ENCODE peak calls at places on chromosomes 12 and 14, in nine cellular contexts. One of them, this sample, is unnamed.
A peak's percentile ranks its signal among the peaks of the same experiment; 100 is the strongest.

GRCh38 chr12:65891987-65892481 is 67.8 kb downstream of the HMGA2 start:
- DNase-seq in heart right ventricle: peak; percentile 82
- DNase-seq in HCT116: peak; percentile 80
- DNase-seq in tibial nerve: peak; percentile 47
- DNase-seq in right lobe of liver: peak; percentile 23
- DNase-seq in PC-9: peak; percentile 40
- DNase-seq in prostate gland: peak; percentile 88
- DNase-seq in A549: peak; percentile 64
- DNase-seq in transverse colon: peak; percentile 55
- DNase-seq in this sample: peak; percentile 87

GRCh38 chr14:24070285-24071143 is 848 bp upstream of the CPNE6 start:
- DNase-seq in heart right ventricle: no peak
- DNase-seq in HCT116: no peak
- DNase-seq in tibial nerve: no peak
- DNase-seq in right lobe of liver: no peak
- DNase-seq in PC-9: no peak
- DNase-seq in prostate gland: no peak
- DNase-seq in A549: no peak
- DNase-seq in transverse colon: no peak
- DNase-seq in this sample: no peak

GRCh38 chr14:63375772-63376171 is 57.0 kb upstream of the GPHB5 start:
- DNase-seq in heart right ventricle: no peak
- DNase-seq in HCT116: no peak
- DNase-seq in tibial nerve: no peak
- DNase-seq in right lobe of liver: no peak
- DNase-seq in PC-9: no peak
- DNase-seq in prostate gland: no peak
- DNase-seq in A549: no peak
- DNase-seq in transverse colon: no peak
- DNase-seq in this sample: no peak

GRCh38 chr12:53795927-53796326 is 44.1 kb upstream of the CISTR start:
- DNase-seq in heart right ventricle: no peak
- DNase-seq in HCT116: no peak
- DNase-seq in tibial nerve: no peak
- DNase-seq in right lobe of liver: no peak
- DNase-seq in PC-9: no peak
- DNase-seq in prostate gland: no peak
- DNase-seq in A549: no peak
- DNase-seq in transverse colon: no peak
- DNase-seq in this sample: no peak

GRCh38 chr14:56874375-56874774 is 64.1 kb upstream of the OTX2 start:
- DNase-seq in heart right ventricle: no peak
- DNase-seq in HCT116: peak; percentile 26
- DNase-seq in tibial nerve: no peak
- DNase-seq in right lobe of liver: peak; percentile 28
- DNase-seq in PC-9: peak; percentile 7
- DNase-seq in prostate gland: peak; percentile 4
- DNase-seq in A549: peak; percentile 7
- DNase-seq in transverse colon: peak; percentile 60
- DNase-seq in this sample: no peak

GRCh38 chr14:31962920-31963319 is 114.2 kb upstream of the ARHGAP5 start:
- DNase-seq in heart right ventricle: no peak
- DNase-seq in HCT116: no peak
- DNase-seq in tibial nerve: no peak
- DNase-seq in right lobe of liver: no peak
- DNase-seq in PC-9: no peak
- DNase-seq in prostate gland: no peak
- DNase-seq in A549: no peak
- DNase-seq in transverse colon: no peak
- DNase-seq in this sample: no peak

GRCh38 chr14:24880689-24881088 is 169.3 kb downstream of the STXBP6 start:
- DNase-seq in heart right ventricle: no peak
- DNase-seq in HCT116: no peak
- DNase-seq in tibial nerve: no peak
- DNase-seq in right lobe of liver: no peak
- DNase-seq in PC-9: no peak
- DNase-seq in prostate gland: no peak
- DNase-seq in A549: no peak
- DNase-seq in transverse colon: no peak
- DNase-seq in this sample: no peak

GRCh38 chr12:54039417-54040147 is 6.7 kb downstream of the HOXC5 start:
- DNase-seq in heart right ventricle: no peak
- DNase-seq in HCT116: no peak
- DNase-seq in tibial nerve: no peak
- DNase-seq in right lobe of liver: no peak
- DNase-seq in PC-9: no peak
- DNase-seq in prostate gland: no peak
- DNase-seq in A549: no peak
- DNase-seq in transverse colon: no peak
- DNase-seq in this sample: no peak

GRCh38 chr14:37036669-37037341 is 135.6 kb downstream of the SLC25A21 start:
- DNase-seq in heart right ventricle: no peak
- DNase-seq in HCT116: no peak
- DNase-seq in tibial nerve: no peak
- DNase-seq in right lobe of liver: no peak
- DNase-seq in PC-9: no peak
- DNase-seq in prostate gland: no peak
- DNase-seq in A549: no peak
- DNase-seq in transverse colon: no peak
- DNase-seq in this sample: no peak

GRCh38 chr14:37032863-37033262 is 139.5 kb downstream of the SLC25A21 start:
- DNase-seq in heart right ventricle: no peak
- DNase-seq in HCT116: no peak
- DNase-seq in tibial nerve: no peak
- DNase-seq in right lobe of liver: no peak
- DNase-seq in PC-9: no peak
- DNase-seq in prostate gland: no peak
- DNase-seq in A549: no peak
- DNase-seq in transverse colon: no peak
- DNase-seq in this sample: no peak

GRCh38 chr14:37034410-37035285 is 137.8 kb downstream of the SLC25A21 start:
- DNase-seq in heart right ventricle: no peak
- DNase-seq in HCT116: no peak
- DNase-seq in tibial nerve: no peak
- DNase-seq in right lobe of liver: no peak
- DNase-seq in PC-9: no peak
- DNase-seq in prostate gland: no peak
- DNase-seq in A549: no peak
- DNase-seq in transverse colon: no peak
- DNase-seq in this sample: no peak

GRCh38 chr14:37037636-37038387 is 134.6 kb downstream of the SLC25A21 start:
- DNase-seq in heart right ventricle: no peak
- DNase-seq in HCT116: no peak
- DNase-seq in tibial nerve: no peak
- DNase-seq in right lobe of liver: no peak
- DNase-seq in PC-9: no peak
- DNase-seq in prostate gland: no peak
- DNase-seq in A549: no peak
- DNase-seq in transverse colon: no peak
- DNase-seq in this sample: no peak

DNA sequence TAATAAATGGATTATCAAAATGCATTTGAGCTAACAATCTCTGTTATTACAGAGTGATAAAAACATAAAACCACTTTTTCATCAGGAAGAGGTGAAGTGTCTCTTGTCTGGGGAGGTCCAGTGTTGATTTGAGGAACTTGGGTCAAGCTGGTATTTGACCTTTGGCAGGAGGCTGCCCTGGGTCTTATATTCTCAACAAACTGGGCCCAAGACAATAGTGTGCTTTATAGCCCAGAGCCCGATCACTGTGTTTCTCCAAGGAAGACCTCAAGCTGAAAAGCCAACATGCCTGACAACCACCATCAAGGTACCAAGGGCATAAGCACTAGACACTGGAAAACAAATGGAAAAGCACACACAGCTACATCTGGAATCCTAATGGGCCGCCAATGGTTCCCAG is 137.0 kb downstream of the SLC25A21 start:
- DNase-seq in heart right ventricle: no peak
- DNase-seq in HCT116: no peak
- DNase-seq in tibial nerve: no peak
- DNase-seq in right lobe of liver: no peak
- DNase-seq in PC-9: no peak
- DNase-seq in prostate gland: no peak
- DNase-seq in A549: no peak
- DNase-seq in transverse colon: no peak
- DNase-seq in this sample: no peak
- H3K27ac ChIP-seq in heart right ventricle: no peak overlapping the region
- H3K27ac ChIP-seq in HCT116: no peak overlapping the region
- H3K27ac ChIP-seq in tibial nerve: peak overlapping the region; percentile 60
- H3K27ac ChIP-seq in right lobe of liver: no peak overlapping the region
- H3K27ac ChIP-seq in PC-9: no peak overlapping the region
- H3K27ac ChIP-seq in prostate gland: no peak overlapping the region
- H3K27ac ChIP-seq in A549: no peak overlapping the region
- H3K27ac ChIP-seq in transverse colon: no peak overlapping the region
- H3K27ac ChIP-seq in this sample: peak overlapping the region; percentile 66

DNA sequence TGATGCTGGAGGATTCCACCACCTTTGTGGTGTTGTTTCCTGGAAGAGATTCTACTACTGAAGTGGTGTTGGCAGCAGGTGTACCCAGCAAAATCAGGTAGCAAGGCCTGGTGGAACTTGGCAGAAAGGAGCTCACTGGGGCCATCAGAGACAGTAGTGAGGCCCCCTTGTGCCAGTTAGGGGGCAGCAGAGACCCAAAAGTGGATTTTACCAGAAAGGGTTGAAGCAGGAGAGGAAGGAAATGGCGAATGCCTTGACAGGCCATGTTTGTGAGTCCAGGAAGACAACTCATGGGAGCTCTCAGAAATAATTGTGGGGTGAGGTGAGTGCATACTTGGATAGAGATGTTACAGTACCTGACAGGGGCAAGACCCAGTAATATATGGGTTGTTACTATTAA is 137.7 kb upstream of the FGD4 start:
- DNase-seq in heart right ventricle: no peak
- DNase-seq in HCT116: no peak
- DNase-seq in tibial nerve: no peak
- DNase-seq in right lobe of liver: no peak
- DNase-seq in PC-9: no peak
- DNase-seq in prostate gland: no peak
- DNase-seq in A549: no peak
- DNase-seq in transverse colon: no peak
- DNase-seq in this sample: no peak
- TF ChIP-seq CTCF in heart right ventricle: no peak
- TF ChIP-seq CTCF in HCT116: peak; percentile 29
- TF ChIP-seq CTCF in tibial nerve: no peak
- TF ChIP-seq CTCF in right lobe of liver: no peak
- TF ChIP-seq CTCF in PC-9: peak; percentile 39
- TF ChIP-seq CTCF in prostate gland: no peak
- TF ChIP-seq CTCF in A549: peak; percentile 16
- TF ChIP-seq CTCF in transverse colon: no peak
- TF ChIP-seq CTCF in this sample: no peak

GRCh38 chr12:13940466-13940865 is 40.9 kb downstream of the GRIN2B start:
- DNase-seq in heart right ventricle: no peak
- DNase-seq in HCT116: no peak
- DNase-seq in tibial nerve: no peak
- DNase-seq in right lobe of liver: no peak
- DNase-seq in PC-9: no peak
- DNase-seq in prostate gland: no peak
- DNase-seq in A549: no peak
- DNase-seq in transverse colon: no peak
- DNase-seq in this sample: no peak

GRCh38 chr12:13942826-13943225 is 38.6 kb downstream of the GRIN2B start:
- DNase-seq in heart right ventricle: no peak
- DNase-seq in HCT116: no peak
- DNase-seq in tibial nerve: no peak
- DNase-seq in right lobe of liver: no peak
- DNase-seq in PC-9: no peak
- DNase-seq in prostate gland: no peak
- DNase-seq in A549: no peak
- DNase-seq in transverse colon: no peak
- DNase-seq in this sample: no peak

GRCh38 chr12:13937735-13938134 is 43.7 kb downstream of the GRIN2B start:
- DNase-seq in heart right ventricle: no peak
- DNase-seq in HCT116: no peak
- DNase-seq in tibial nerve: no peak
- DNase-seq in right lobe of liver: no peak
- DNase-seq in PC-9: no peak
- DNase-seq in prostate gland: no peak
- DNase-seq in A549: no peak
- DNase-seq in transverse colon: no peak
- DNase-seq in this sample: no peak

GRCh38 chr12:13945236-13945635 is 36.2 kb downstream of the GRIN2B start:
- DNase-seq in heart right ventricle: no peak
- DNase-seq in HCT116: no peak
- DNase-seq in tibial nerve: no peak
- DNase-seq in right lobe of liver: no peak
- DNase-seq in PC-9: no peak
- DNase-seq in prostate gland: no peak
- DNase-seq in A549: no peak
- DNase-seq in transverse colon: no peak
- DNase-seq in this sample: no peak

DNA sequence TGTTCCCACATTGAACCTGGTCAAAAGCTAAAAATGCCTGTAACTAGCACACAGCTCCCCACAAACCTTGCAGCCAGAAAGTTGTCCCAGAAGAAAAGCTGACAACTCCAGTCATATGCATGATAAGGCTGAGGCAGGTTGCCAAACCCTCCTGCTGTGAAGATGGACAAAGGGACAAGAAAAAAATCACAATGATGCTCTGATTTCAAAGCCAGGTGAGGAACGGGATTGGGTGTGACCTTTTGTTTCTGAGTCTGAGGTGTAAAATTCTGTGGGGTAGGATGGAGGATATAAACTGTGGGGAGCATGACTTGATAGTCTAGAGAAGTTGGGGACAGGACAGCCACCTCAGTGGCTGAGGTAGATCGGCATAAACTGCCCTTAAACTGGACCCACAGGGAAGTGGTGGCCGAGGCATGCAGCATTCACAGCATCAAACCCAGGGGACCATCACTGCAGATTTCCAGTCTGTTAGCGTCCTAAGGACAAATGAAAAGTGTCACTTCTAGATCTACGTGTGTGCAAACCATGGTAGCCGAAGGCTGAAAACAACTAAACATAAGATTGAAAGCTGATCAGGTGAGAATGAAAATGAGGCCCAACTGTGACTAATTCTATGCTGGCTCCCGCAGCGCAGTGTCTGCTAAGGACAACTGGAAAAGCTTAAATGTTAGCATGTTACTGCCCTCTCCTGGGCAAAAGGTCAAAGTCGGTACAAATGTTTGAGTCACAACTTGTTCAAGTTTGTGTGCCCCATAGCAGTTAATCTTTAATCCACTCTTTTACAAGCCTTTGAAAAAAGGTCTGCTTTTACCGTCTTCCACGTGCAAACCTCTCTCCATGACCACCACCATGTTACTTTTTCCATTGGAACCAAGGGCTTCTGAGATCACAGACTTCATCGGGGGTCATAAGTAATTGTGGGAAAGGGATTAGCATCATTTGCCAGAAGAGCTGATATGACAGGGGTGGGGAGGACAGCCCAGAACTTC is 39.8 kb downstream of the GRIN2B start:
- DNase-seq in heart right ventricle: peak; percentile 19
- DNase-seq in HCT116: peak; percentile 77
- DNase-seq in tibial nerve: no peak
- DNase-seq in right lobe of liver: peak; percentile 58
- DNase-seq in PC-9: peak; percentile 53
- DNase-seq in prostate gland: no peak
- DNase-seq in A549: peak; percentile 87
- DNase-seq in transverse colon: peak; percentile 78
- DNase-seq in this sample: no peak
- H3K4me3 ChIP-seq in heart right ventricle: no peak overlapping the region
- H3K4me3 ChIP-seq in HCT116: no peak overlapping the region
- H3K4me3 ChIP-seq in tibial nerve: no peak overlapping the region
- H3K4me3 ChIP-seq in right lobe of liver: no peak overlapping the region
- H3K4me3 ChIP-seq in PC-9: no peak overlapping the region
- H3K4me3 ChIP-seq in prostate gland: no peak overlapping the region
- H3K4me3 ChIP-seq in A549: no peak overlapping the region
- H3K4me3 ChIP-seq in transverse colon: no peak overlapping the region
- H3K4me3 ChIP-seq in this sample: no peak overlapping the region

DNA sequence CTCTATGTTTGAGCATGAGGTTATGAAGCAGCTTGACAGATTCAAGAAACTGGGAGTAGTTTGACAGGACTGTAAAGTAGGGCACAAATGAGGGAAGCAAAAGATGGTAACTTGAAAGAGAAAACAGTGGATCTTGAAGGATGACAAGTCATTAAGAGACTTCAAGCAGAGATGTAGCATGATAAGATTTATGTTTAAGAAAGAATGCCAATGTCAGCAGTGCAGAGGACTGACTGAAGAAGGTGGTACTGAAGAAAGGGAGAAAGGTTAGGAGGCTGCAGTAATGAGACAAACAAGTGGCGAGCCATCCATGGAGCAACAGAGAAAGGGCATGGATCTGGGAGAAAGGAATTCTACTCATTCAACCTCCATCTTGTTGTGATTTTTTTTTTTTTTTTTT is 120.2 kb upstream of the RAP1B start:
- DNase-seq in heart right ventricle: no peak
- DNase-seq in HCT116: no peak
- DNase-seq in tibial nerve: no peak
- DNase-seq in right lobe of liver: no peak
- DNase-seq in PC-9: no peak
- DNase-seq in prostate gland: no peak
- DNase-seq in A549: no peak
- DNase-seq in transverse colon: no peak
- DNase-seq in this sample: no peak
- H3K27ac ChIP-seq in heart right ventricle: no peak overlapping the region
- H3K27ac ChIP-seq in HCT116: no peak overlapping the region
- H3K27ac ChIP-seq in tibial nerve: no peak overlapping the region
- H3K27ac ChIP-seq in right lobe of liver: no peak overlapping the region
- H3K27ac ChIP-seq in PC-9: no peak overlapping the region
- H3K27ac ChIP-seq in prostate gland: no peak overlapping the region
- H3K27ac ChIP-seq in A549: no peak overlapping the region
- H3K27ac ChIP-seq in transverse colon: no peak overlapping the region
- H3K27ac ChIP-seq in this sample: no peak overlapping the region

This sample was measured in coronary artery.